ENCODE peak calls at places on chromosome 21, in four cellular contexts. E is fibroblast of the aortic adventitia, P is AG04450, G is LoVo. D is an unnamed sample.

GRCh38 chr21:42561742-42562141 is 48.1 kb downstream of the SLC37A1 start:
- DNase-seq in P (no peak), G (no peak), E (no peak), D (no peak)

GRCh38 chr21:25373126-25374082 is 233.9 kb downstream of the MRPL39 start:
- DNase-seq in E (no peak), P (no peak), G (no peak), D (no peak)

GRCh38 chr21:15466329-15466728 is 263.5 kb upstream of the USP25 start:
- DNase-seq in E (no peak), P (no peak), G (no peak), D (no peak)

GRCh38 chr21:29078884-29079765 is 5.7 kb upstream of the CCT8 start:
- DNase-seq in E (no peak), P (no peak), G (no peak), D (no peak)

GRCh38 chr21:42639646-42640152 is 13.7 kb upstream of the PDE9A start:
- DNase-seq in E (no peak), P (no peak), G (no peak), D (no peak)

GRCh38 chr21:44729336-44730027 is 18.1 kb upstream of the TSPEAR start:
- DNase-seq in P (no peak), E (no peak), G (no peak), D (no peak)

GRCh38 chr21:24110846-24111245 is 1496.4 kb downstream of the MRPL39 start:
- DNase-seq in G (no peak), E (no peak), P (no peak), D (no peak)

GRCh38 chr21:46000731-46001641 is 19.4 kb downstream of the COL6A1 start:
- DNase-seq in G (no peak), E (no peak), P (no peak), D (no peak)

GRCh38 chr21:42865361-42866160 is 13.8 kb downstream of the WDR4 start:
- DNase-seq in E (no peak), G (no peak), P (no peak), D (no peak)